ENCODE peak calls at places on chromosomes 6 and 20, in four cellular contexts. R, T, O and K are unnamed samples. For H3K4me1, the result is how much of the 10 kb centered on the place peaks cover.

GRCh38 chr6:113246186-113246585 is 611.0 kb upstream of the MARCKS start:
- DNase-seq in R (no peak), T (no peak), O (no peak), K (no peak)

GRCh38 chr6:105810105-105810921 is 275.8 kb upstream of the PRDM1 start:
- DNase-seq in R (peak), T (no peak), O (peak), K (no peak)

GRCh38 chr6:87393026-87393622 is 14.6 kb upstream of the CFAP206 start:
- DNase-seq in R (peak), T (no peak), O (no peak), K (no peak)

GRCh38 chr20:50464026-50464724 is 46.0 kb upstream of the PTPN1 start:
- DNase-seq in R (peak), T (peak), O (peak), K (peak)

GRCh38 chr6:34240329-34241248 is 3.9 kb downstream of the HMGA1 start:
- DNase-seq in R (no peak), T (no peak), O (no peak), K (peak)

GRCh38 chr20:57108742-57109141 is 157.7 kb downstream of the BMP7 start:
- DNase-seq in R (no peak), T (no peak), O (no peak), K (no peak)

GRCh38 chr6:40916816-40917215 is 122.2 kb downstream of the UNC5CL start:
- DNase-seq in R (no peak), T (no peak), O (no peak), K (no peak)

GRCh38 chr6:14804444-14805210 is 441.2 kb upstream of the JARID2 start:
- DNase-seq in R (no peak), T (peak), O (peak), K (peak)

GRCh38 chr6:11486959-11487358 is 50.6 kb upstream of the TMEM170B start:
- DNase-seq in R (no peak), T (no peak), O (no peak), K (no peak)

GRCh38 chr20:45306431-45306982 is at the start of gene RBPJL:
- DNase-seq in R (no peak), T (no peak), O (no peak), K (no peak)

GRCh38 chr6:156841508-156841907 is 64.3 kb downstream of the ARID1B start:
- DNase-seq in R (no peak), T (no peak), O (no peak), K (no peak)

GRCh38 chr20:5827098-5827853 is 77.1 kb downstream of the SHLD1 start:
- DNase-seq in R (no peak), T (no peak), O (peak), K (no peak)

GRCh38 chr6:146670161-146670560 is 71.4 kb downstream of the ADGB start:
- DNase-seq in R (no peak), T (no peak), O (no peak), K (no peak)

GRCh38 chr20:1389703-1390385 is 3.0 kb downstream of the FKBP1A start:
- DNase-seq in R (no peak), T (no peak), O (no peak), K (no peak)

GRCh38 chr20:36008461-36009035 is 40.2 kb downstream of the CNBD2 start:
- DNase-seq in R (no peak), T (no peak), O (no peak), K (no peak)

GRCh38 chr20:54938707-54939106 is 463.3 kb downstream of the DOK5 start:
- DNase-seq in R (no peak), T (no peak), O (no peak), K (no peak)

GRCh38 chr20:10225439-10226080 is 6.9 kb downstream of the SNAP25 start:
- DNase-seq in R (peak), T (no peak), O (no peak), K (no peak)

GRCh38 chr6:17869010-17869752 is 118.3 kb downstream of the KIF13A start:
- DNase-seq in R (no peak), T (no peak), O (no peak), K (no peak)

GRCh38 chr20:50283922-50284810 is 93.5 kb downstream of the CEBPB start:
- DNase-seq in R (peak), T (peak), O (peak), K (peak)

GRCh38 chr20:24568842-24569241 is 99.4 kb downstream of the SYNDIG1 start:
- DNase-seq in R (no peak), T (no peak), O (no peak), K (no peak)

DNA sequence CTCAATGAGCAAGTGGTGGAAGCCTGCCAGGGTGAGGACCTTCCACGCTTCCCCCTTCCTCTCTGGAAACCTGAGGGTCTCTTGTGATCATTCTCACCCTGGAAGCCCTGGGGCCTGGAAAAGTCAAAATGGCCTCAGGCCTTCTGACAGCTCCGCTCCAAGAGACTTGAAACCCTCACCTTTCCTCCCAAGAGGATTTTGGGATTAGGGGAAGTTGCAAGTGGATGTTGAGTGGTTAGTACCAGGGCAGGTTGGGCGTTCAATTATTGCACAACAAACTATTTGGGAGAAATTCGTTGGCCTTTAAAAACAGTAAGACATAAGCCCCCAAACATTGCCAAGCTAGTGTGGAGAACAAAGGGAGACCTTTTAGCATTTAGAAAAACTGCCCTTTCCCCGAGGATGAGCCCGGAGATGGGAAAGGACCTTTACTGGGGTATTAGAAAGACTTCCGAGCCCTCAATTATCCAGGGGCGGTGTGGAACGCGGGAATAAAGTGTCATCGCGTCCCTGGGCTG is 4.7 kb downstream of the NKX2-2 start:
- DNase-seq in R (no peak), T (no peak), O (no peak), K (peak)
- H3K4me1 ChIP-seq in R (under half), T (half or more), O (under half), K (under half)

DNA sequence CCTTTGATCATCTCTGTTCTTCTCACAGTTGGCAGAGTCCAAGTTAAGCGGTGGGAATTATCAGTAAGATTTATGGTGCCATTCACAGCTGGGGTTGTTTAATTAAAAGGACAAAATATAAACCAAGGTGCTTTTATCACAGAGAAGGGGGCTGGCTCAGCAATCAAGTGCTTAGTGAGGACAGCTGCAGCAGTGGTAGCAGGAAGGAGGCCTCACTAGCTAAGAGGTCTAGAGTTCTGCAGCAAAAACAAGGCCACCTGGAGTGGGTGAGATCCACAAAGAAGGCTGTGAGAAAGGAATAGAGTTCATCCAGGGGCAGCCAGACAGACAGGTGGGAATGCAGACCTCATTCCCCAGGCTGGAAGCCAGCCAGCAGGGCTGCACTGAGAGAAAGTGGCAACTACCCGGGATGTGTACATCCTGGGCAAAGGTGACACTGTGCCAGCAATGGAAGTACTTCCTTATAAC is 37.1 kb downstream of the PIGU start:
- DNase-seq in R (no peak), T (peak), O (no peak), K (no peak)
- TF ChIP-seq POLR2A in R (no peak), T (no peak), O (no peak), K (no peak)

GRCh38 chr6:42099340-42100028 is 42.9 kb downstream of the C6orf132 start:
- DNase-seq in R (no peak), T (peak), O (no peak), K (no peak)
- H3K4me1 ChIP-seq in R (under half), T (under half), O (under half), K (under half)

GRCh38 chr20:64077541-64077875 is 1.8 kb downstream of the RGS19 start:
- DNase-seq in R (no peak), T (no peak), O (no peak), K (no peak)
- TF ChIP-seq POLR2A in R (no peak), T (no peak), O (no peak), K (no peak)

GRCh38 chr20:32678948-32679347 is 5.2 kb upstream of the C20orf203 start:
- DNase-seq in R (no peak), T (no peak), O (peak), K (peak)
- H3K4me1 ChIP-seq in R (under half), T (under half), O (under half), K (under half)